ENCODE peak calls at places on chromosomes 11 and 22, in ten cellular contexts. One of them, this sample, is unnamed.

GRCh38 chr11:19116315-19116970 is 525 bp upstream of the ZDHHC13 start:
- DNase-seq in effector CD4-positive, alpha-beta T cell: no peak
- DNase-seq in activated CD4-positive, CD25-positive, alpha-beta regulatory T cell: no peak
- DNase-seq in activated CD8-positive, alpha-beta T cell treated with anti-CD3 and anti-CD28 coated beads, Interleukin-2, amount 10 ng/mL, durations not matched to agents 7 days and 5 days: peak; percentile 23
- DNase-seq in T47D: no peak
- DNase-seq in KG1: no peak
- DNase-seq in IMR-90: no peak
- DNase-seq in NCI-H774: no peak
- DNase-seq in stimulated activated CD4-positive, alpha-beta T cell treated with anti-CD3 and anti-CD28 coated beads, TNF-alpha, amount 100 ng/mL, for 24 hours: no peak
- DNase-seq in iPS DF 6.9: no peak
- DNase-seq in this sample: no peak

GRCh38 chr11:125343732-125344131 is 152.3 kb downstream of the FEZ1 start:
- DNase-seq in stimulated activated CD4-positive, alpha-beta T cell treated with anti-CD3 and anti-CD28 coated beads, TNF-alpha, amount 100 ng/mL, for 24 hours: no peak
- DNase-seq in iPS DF 6.9: no peak
- DNase-seq in KG1: no peak
- DNase-seq in activated CD8-positive, alpha-beta T cell treated with anti-CD3 and anti-CD28 coated beads, Interleukin-2, amount 10 ng/mL, durations not matched to agents 7 days and 5 days: no peak
- DNase-seq in NCI-H774: no peak
- DNase-seq in IMR-90: peak; percentile 49
- DNase-seq in activated CD4-positive, CD25-positive, alpha-beta regulatory T cell: no peak
- DNase-seq in effector CD4-positive, alpha-beta T cell: no peak
- DNase-seq in T47D: no peak
- DNase-seq in this sample: no peak

GRCh38 chr11:46381046-46381835 is at the start of gene MDK:
- DNase-seq in activated CD4-positive, CD25-positive, alpha-beta regulatory T cell: no peak
- DNase-seq in iPS DF 6.9: no peak
- DNase-seq in KG1: no peak
- DNase-seq in activated CD8-positive, alpha-beta T cell treated with anti-CD3 and anti-CD28 coated beads, Interleukin-2, amount 10 ng/mL, durations not matched to agents 7 days and 5 days: no peak
- DNase-seq in stimulated activated CD4-positive, alpha-beta T cell treated with anti-CD3 and anti-CD28 coated beads, TNF-alpha, amount 100 ng/mL, for 24 hours: no peak
- DNase-seq in T47D: peak; percentile 62
- DNase-seq in IMR-90: no peak
- DNase-seq in effector CD4-positive, alpha-beta T cell: no peak
- DNase-seq in NCI-H774: peak; percentile 53
- DNase-seq in this sample: no peak

GRCh38 chr11:64800633-64801464 is 2.2 kb downstream of the MAP4K2 start:
- DNase-seq in IMR-90: no peak
- DNase-seq in activated CD4-positive, CD25-positive, alpha-beta regulatory T cell: no peak
- DNase-seq in stimulated activated CD4-positive, alpha-beta T cell treated with anti-CD3 and anti-CD28 coated beads, TNF-alpha, amount 100 ng/mL, for 24 hours: no peak
- DNase-seq in effector CD4-positive, alpha-beta T cell: no peak
- DNase-seq in NCI-H774: no peak
- DNase-seq in iPS DF 6.9: no peak
- DNase-seq in KG1: no peak
- DNase-seq in T47D: no peak
- DNase-seq in activated CD8-positive, alpha-beta T cell treated with anti-CD3 and anti-CD28 coated beads, Interleukin-2, amount 10 ng/mL, durations not matched to agents 7 days and 5 days: no peak
- DNase-seq in this sample: no peak

GRCh38 chr22:46353483-46354105 is 18.1 kb downstream of the TRMU start:
- DNase-seq in IMR-90: no peak
- DNase-seq in activated CD4-positive, CD25-positive, alpha-beta regulatory T cell: no peak
- DNase-seq in iPS DF 6.9: no peak
- DNase-seq in effector CD4-positive, alpha-beta T cell: no peak
- DNase-seq in stimulated activated CD4-positive, alpha-beta T cell treated with anti-CD3 and anti-CD28 coated beads, TNF-alpha, amount 100 ng/mL, for 24 hours: no peak
- DNase-seq in activated CD8-positive, alpha-beta T cell treated with anti-CD3 and anti-CD28 coated beads, Interleukin-2, amount 10 ng/mL, durations not matched to agents 7 days and 5 days: no peak
- DNase-seq in NCI-H774: no peak
- DNase-seq in KG1: no peak
- DNase-seq in T47D: no peak
- DNase-seq in this sample: peak; percentile 12

GRCh38 chr11:71998649-71999310 is at the start of gene IL18BP:
- DNase-seq in IMR-90: no peak
- DNase-seq in activated CD4-positive, CD25-positive, alpha-beta regulatory T cell: no peak
- DNase-seq in effector CD4-positive, alpha-beta T cell: no peak
- DNase-seq in T47D: no peak
- DNase-seq in stimulated activated CD4-positive, alpha-beta T cell treated with anti-CD3 and anti-CD28 coated beads, TNF-alpha, amount 100 ng/mL, for 24 hours: no peak
- DNase-seq in NCI-H774: no peak
- DNase-seq in KG1: peak; percentile 58
- DNase-seq in iPS DF 6.9: no peak
- DNase-seq in activated CD8-positive, alpha-beta T cell treated with anti-CD3 and anti-CD28 coated beads, Interleukin-2, amount 10 ng/mL, durations not matched to agents 7 days and 5 days: peak; percentile 67
- DNase-seq in this sample: no peak

GRCh38 chr11:61198948-61199523 is 4.3 kb upstream of the PGA3 start:
- DNase-seq in iPS DF 6.9: no peak
- DNase-seq in activated CD4-positive, CD25-positive, alpha-beta regulatory T cell: no peak
- DNase-seq in stimulated activated CD4-positive, alpha-beta T cell treated with anti-CD3 and anti-CD28 coated beads, TNF-alpha, amount 100 ng/mL, for 24 hours: no peak
- DNase-seq in KG1: no peak
- DNase-seq in T47D: no peak
- DNase-seq in NCI-H774: no peak
- DNase-seq in IMR-90: no peak
- DNase-seq in activated CD8-positive, alpha-beta T cell treated with anti-CD3 and anti-CD28 coated beads, Interleukin-2, amount 10 ng/mL, durations not matched to agents 7 days and 5 days: no peak
- DNase-seq in effector CD4-positive, alpha-beta T cell: no peak
- DNase-seq in this sample: no peak

GRCh38 chr11:43987384-43988039 is 45.1 kb downstream of the C11orf96 start:
- DNase-seq in effector CD4-positive, alpha-beta T cell: no peak
- DNase-seq in stimulated activated CD4-positive, alpha-beta T cell treated with anti-CD3 and anti-CD28 coated beads, TNF-alpha, amount 100 ng/mL, for 24 hours: no peak
- DNase-seq in IMR-90: peak; percentile 80
- DNase-seq in KG1: no peak
- DNase-seq in activated CD4-positive, CD25-positive, alpha-beta regulatory T cell: no peak
- DNase-seq in NCI-H774: no peak
- DNase-seq in T47D: no peak
- DNase-seq in iPS DF 6.9: no peak
- DNase-seq in activated CD8-positive, alpha-beta T cell treated with anti-CD3 and anti-CD28 coated beads, Interleukin-2, amount 10 ng/mL, durations not matched to agents 7 days and 5 days: no peak
- DNase-seq in this sample: peak; percentile 97

This sample was measured in fibroblast of mammary gland.